ENCODE peak calls at places on chromosomes 6 and 20, in four cellular contexts. M is ovary, A is dorsolateral prefrontal cortex, G is AG04449. N is an unnamed sample.
A peak's percentile ranks its signal among the peaks of the same experiment; 100 is the strongest.

GRCh38 chr6:74578339-74578738 is 627.5 kb downstream of the COL12A1 start:
- DNase-seq in M (no peak), A (no peak), G (peak; percentile 63), N (peak; percentile 61)

GRCh38 chr6:133446789-133447188 is 205.6 kb downstream of the EYA4 start:
- DNase-seq in M (no peak), A (no peak), G (no peak), N (no peak)

GRCh38 chr20:31494131-31494530 is 19.0 kb downstream of the REM1 start:
- DNase-seq in M (no peak), A (no peak), G (no peak), N (no peak)

GRCh38 chr6:3731700-3732099 is 19.8 kb downstream of the PXDC1 start:
- DNase-seq in M (no peak), A (no peak), G (no peak), N (no peak)

GRCh38 chr20:58826271-58826670 is 24.4 kb downstream of the GNAS-AS1 start:
- DNase-seq in M (no peak), A (no peak), G (no peak), N (no peak)

GRCh38 chr20:44142416-44142815 is 44.6 kb downstream of the JPH2 start:
- DNase-seq in M (no peak), A (no peak), G (peak; percentile 44), N (peak; percentile 50)

GRCh38 chr6:3987072-3987471 is 91.9 kb downstream of the FAM217A start:
- DNase-seq in M (no peak), A (no peak), G (peak; percentile 17), N (peak; percentile 36)

GRCh38 chr6:122641818-122642217 is 31.6 kb downstream of the PKIB start:
- DNase-seq in M (no peak), A (no peak), G (no peak), N (no peak)

GRCh38 chr6:166957087-166957804 is 896 bp upstream of the RNASET2 start:
- DNase-seq in M (peak; percentile 71), A (no peak), G (no peak), N (no peak)

GRCh38 chr20:35768731-35769664 is 2.8 kb upstream of the PHF20 start:
- DNase-seq in M (peak; percentile 95), A (peak; percentile 83), G (peak; percentile 85), N (peak; percentile 97)

GRCh38 chr6:43171284-43172126 is 436 bp downstream of the SRF start:
- DNase-seq in M (peak; percentile 70), A (no peak), G (no peak), N (no peak)

GRCh38 chr6:39302669-39303424 is 11.4 kb downstream of the KCNK17 start:
- DNase-seq in M (peak; percentile 84), A (peak; percentile 80), G (no peak), N (no peak)

GRCh38 chr6:156773935-156774871 is 3.0 kb upstream of the ARID1B start:
- DNase-seq in M (no peak), A (no peak), G (no peak), N (no peak)

GRCh38 chr20:36097331-36097730 is 57.2 kb upstream of the EPB41L1 start:
- DNase-seq in M (no peak), A (no peak), G (peak; percentile 44), N (no peak)

GRCh38 chr20:5000263-5001173 is 792 bp downstream of the SLC23A2 start:
- DNase-seq in M (peak; percentile 51), A (peak; percentile 75), G (no peak), N (no peak)

GRCh38 chr6:131045139-131045538 is 17.9 kb downstream of the EPB41L2 start:
- DNase-seq in M (no peak), A (no peak), G (no peak), N (no peak)

GRCh38 chr20:53023717-53024116 is 51.6 kb downstream of the TSHZ2 start:
- DNase-seq in M (no peak), A (no peak), G (no peak), N (no peak)

GRCh38 chr20:57396212-57396611 is 5.0 kb downstream of the RBM38 start:
- DNase-seq in M (peak; percentile 47), A (no peak), G (no peak), N (no peak)

GRCh38 chr6:27472182-27472616 is 706 bp downstream of the ZNF184 start:
- DNase-seq in M (peak; percentile 64), A (peak; percentile 44), G (no peak), N (peak; percentile 31)

GRCh38 chr6:56480246-56480645 is 162.4 kb downstream of the DST start:
- DNase-seq in M (no peak), A (no peak), G (no peak), N (no peak)

DNA sequence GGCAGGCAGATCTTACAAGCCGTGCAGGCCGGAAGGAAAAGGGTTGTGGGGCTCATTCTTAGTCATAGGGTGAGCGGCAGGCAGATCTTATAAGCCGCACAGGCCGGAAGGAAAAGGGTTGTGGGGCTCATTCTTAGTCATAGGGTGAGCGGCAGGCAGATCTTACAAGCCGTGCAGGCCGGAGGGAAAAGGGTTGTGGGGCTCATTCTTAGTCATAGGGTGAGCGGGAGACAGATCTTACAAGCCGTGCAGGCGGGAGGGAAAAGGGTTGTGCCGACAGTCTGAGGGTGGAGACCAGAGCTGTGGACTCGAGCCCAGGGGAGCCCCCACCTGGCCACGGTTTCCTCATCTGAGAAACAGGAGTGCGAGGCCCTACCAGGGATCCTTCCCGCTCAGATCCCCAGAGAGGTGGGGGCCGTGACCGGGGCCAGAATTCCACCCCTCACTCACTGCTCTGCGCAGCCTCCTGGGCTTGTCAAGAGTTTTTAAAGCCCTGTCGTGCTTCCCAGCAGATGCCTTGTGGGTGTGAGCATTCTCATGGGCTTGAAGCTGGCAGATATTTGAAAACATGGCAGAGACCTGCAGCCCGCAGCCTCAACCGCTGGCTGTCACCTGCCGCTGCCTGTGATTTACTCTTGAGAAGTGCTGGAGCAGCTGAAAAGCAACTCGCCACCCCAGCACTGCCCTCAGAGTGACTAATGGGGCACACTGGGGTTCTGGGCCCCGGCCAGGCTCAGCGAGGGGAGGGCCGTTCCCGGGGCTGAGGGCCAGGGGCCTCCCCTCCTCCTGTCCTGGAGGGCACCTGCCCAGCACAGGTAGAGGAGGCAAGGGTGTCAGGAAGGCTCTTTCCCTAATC is 31.9 kb downstream of the NTSR1 start:
- DNase-seq in M (peak; percentile 24), A (no peak), G (peak; percentile 24), N (peak; percentile 62)
- H3K4me3 ChIP-seq in M (no peak overlapping the region), A (no peak overlapping the region), G (peak overlapping the region; percentile 18), N (no peak overlapping the region)

GRCh38 chr6:128519931-128520435 is 416 bp downstream of the PTPRK start:
- DNase-seq in M (peak; percentile 70), A (no peak), G (no peak), N (no peak)

GRCh38 chr6:128519132-128519930 is 1.1 kb downstream of the PTPRK start:
- DNase-seq in M (peak; percentile 66), A (no peak), G (no peak), N (no peak)

GRCh38 chr6:128520436-128521301 is at the start of gene PTPRK:
- DNase-seq in M (peak; percentile 96), A (peak; percentile 90), G (no peak), N (peak; percentile 73)

GRCh38 chr6:128518531-128519131 is 1.8 kb downstream of the PTPRK start:
- DNase-seq in M (no peak), A (no peak), G (no peak), N (no peak)

DNA sequence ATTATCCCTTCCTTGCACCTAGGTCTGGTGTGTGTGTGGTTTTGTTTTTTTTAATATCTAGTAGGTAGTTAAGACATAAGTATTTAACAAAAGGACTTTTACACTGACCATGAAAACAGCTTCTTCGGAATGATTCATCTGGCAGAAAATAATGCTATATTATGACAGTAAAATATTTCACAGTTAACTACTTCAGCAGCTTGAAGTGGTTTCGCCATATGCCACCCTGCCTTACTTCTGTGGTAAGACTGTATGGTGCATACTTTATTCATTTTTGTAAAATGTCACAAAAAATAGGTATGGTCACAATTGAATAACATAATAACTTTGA is 868 bp upstream of the PTPRK start:
- DNase-seq in M (no peak), A (no peak), G (no peak), N (no peak)
- H3K4me3 ChIP-seq in M (peak overlapping the region; percentile 75), A (peak overlapping the region; percentile 89), G (peak overlapping the region; percentile 90), N (peak overlapping the region; percentile 96)

DNA sequence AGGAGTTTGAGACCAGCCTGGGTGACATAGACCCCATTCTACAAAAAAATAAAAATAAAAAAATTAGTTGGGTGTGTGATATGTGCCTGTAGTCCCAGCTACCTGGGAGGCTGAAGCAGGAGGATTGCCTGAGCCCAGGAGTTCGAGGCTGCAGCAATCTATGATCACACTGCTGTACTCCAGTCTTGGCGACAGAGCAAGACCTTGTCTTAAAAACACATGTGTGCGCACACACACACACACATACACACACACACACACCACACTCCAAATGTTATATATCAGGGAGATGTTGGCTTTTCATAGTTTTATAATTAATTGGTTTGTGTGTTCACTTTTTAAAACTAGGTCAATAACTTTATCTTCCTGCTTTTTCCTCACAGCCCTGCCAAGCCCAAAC is 110.5 kb downstream of the RTN4IP1 start:
- DNase-seq in M (no peak), A (no peak), G (no peak), N (no peak)
- H3K4me3 ChIP-seq in M (no peak overlapping the region), A (no peak overlapping the region), G (peak overlapping the region; percentile 48), N (peak overlapping the region; percentile 33)

GRCh38 chr6:52361347-52361944 is 505 bp upstream of the PAQR8 start:
- DNase-seq in M (peak; percentile 38), A (no peak), G (no peak), N (no peak)
- H3K4me3 ChIP-seq in M (peak overlapping the region; percentile 80), A (peak overlapping the region; percentile 86), G (peak overlapping the region; percentile 78), N (peak overlapping the region; percentile 91)

DNA sequence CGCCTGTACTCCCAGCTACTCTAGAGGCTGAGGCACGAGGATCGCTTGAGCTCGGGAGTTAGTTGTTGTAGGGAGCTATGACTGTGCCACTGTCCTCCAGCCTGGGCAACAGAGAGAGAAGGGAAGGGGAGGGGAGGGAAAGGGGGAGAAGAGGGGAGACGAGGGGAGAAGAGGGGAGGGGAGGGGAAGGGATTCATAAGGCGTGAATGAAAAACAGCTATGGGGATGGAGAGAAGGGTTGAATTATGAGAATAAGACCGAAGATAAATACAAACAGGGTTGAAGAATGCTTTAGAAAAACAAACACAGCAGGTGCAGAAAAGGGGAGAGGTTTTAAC is 106.0 kb downstream of the TRIM27 start:
- DNase-seq in M (no peak), A (no peak), G (no peak), N (no peak)
- H3K4me3 ChIP-seq in M (no peak overlapping the region), A (no peak overlapping the region), G (no peak overlapping the region), N (no peak overlapping the region)

GRCh38 chr6:161011509-161012480 is 20.2 kb downstream of the MAP3K4 start:
- DNase-seq in M (no peak), A (no peak), G (no peak), N (no peak)
- H3K4me3 ChIP-seq in M (no peak overlapping the region), A (no peak overlapping the region), G (no peak overlapping the region), N (no peak overlapping the region)

GRCh38 chr20:48177058-48177457 is 391.8 kb upstream of the SULF2 start:
- DNase-seq in M (peak; percentile 29), A (no peak), G (no peak), N (no peak)

GRCh38 chr20:48178607-48179006 is 393.3 kb upstream of the SULF2 start:
- DNase-seq in M (peak; percentile 11), A (no peak), G (no peak), N (no peak)

GRCh38 chr20:48181536-48181935 is 396.3 kb upstream of the SULF2 start:
- DNase-seq in M (peak; percentile 4), A (no peak), G (no peak), N (no peak)

GRCh38 chr20:48180637-48181036 is 395.4 kb upstream of the SULF2 start:
- DNase-seq in M (peak; percentile 29), A (peak; percentile 41), G (no peak), N (no peak)

DNA sequence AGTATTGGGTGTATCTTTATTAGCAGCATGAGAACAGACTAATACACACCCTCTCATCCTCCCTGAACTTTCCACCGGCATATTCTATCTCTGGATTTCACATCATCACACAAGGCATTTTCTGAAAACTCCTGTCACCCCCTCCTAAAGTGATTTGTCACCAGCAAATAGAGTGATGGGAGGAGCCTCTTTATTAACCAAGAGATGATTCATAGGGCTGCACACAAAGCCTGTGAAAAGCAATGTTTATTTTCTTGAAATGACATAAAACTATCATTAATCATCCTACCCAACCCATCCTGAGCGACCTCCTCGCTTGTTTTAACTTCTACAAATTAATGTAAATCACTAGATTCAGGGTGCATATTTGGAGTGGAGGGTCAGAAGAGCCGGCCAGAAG is 394.8 kb upstream of the SULF2 start:
- DNase-seq in M (no peak), A (no peak), G (no peak), N (no peak)
- H3K4me3 ChIP-seq in M (no peak overlapping the region), A (no peak overlapping the region), G (no peak overlapping the region), N (no peak overlapping the region)

N was measured in skeletal muscle cell.